ENCODE peak calls at places on chromosomes 3 and 15, in ten cellular contexts. U, R, E, I, C, V, B, D, T and N are unnamed samples.

GRCh38 chr3:24686764-24687163 is 192.1 kb upstream of the THRB start:
- DNase-seq in U (no peak), R (peak), E (no peak), I (no peak), C (no peak), V (no peak), B (peak), D (no peak), T (no peak), N (peak)

GRCh38 chr15:74955796-74956647 is 550 bp downstream of the RPP25 start:
- DNase-seq in U (no peak), R (peak), E (peak), I (peak), C (peak), V (peak), B (no peak), D (peak), T (no peak), N (no peak)

GRCh38 chr15:46080018-46080417 is 445.2 kb downstream of the SQOR start:
- DNase-seq in U (no peak), R (no peak), E (no peak), I (no peak), C (no peak), V (no peak), B (no peak), D (no peak), T (peak), N (no peak)

GRCh38 chr15:90059208-90059985 is 42.9 kb downstream of the IDH2 start:
- DNase-seq in U (peak), R (peak), E (no peak), I (peak), C (no peak), V (peak), B (no peak), D (peak), T (no peak), N (peak)

GRCh38 chr15:73905224-73905827 is 20.9 kb upstream of the LOXL1 start:
- DNase-seq in U (no peak), R (no peak), E (no peak), I (no peak), C (no peak), V (no peak), B (no peak), D (no peak), T (no peak), N (no peak)

GRCh38 chr15:78811825-78812183 is 540 bp upstream of the ADAMTS7 start:
- DNase-seq in U (no peak), R (no peak), E (no peak), I (no peak), C (no peak), V (no peak), B (no peak), D (no peak), T (no peak), N (no peak)

GRCh38 chr15:85763157-85763556 is 31.6 kb downstream of the KLHL25 start:
- DNase-seq in U (no peak), R (no peak), E (no peak), I (no peak), C (no peak), V (no peak), B (peak), D (no peak), T (no peak), N (no peak)

GRCh38 chr3:126911162-126912026 is 71.5 kb upstream of the PLXNA1 start:
- DNase-seq in U (peak), R (peak), E (no peak), I (peak), C (peak), V (peak), B (peak), D (peak), T (no peak), N (peak)

GRCh38 chr15:85751731-85752421 is 42.8 kb downstream of the KLHL25 start:
- DNase-seq in U (no peak), R (no peak), E (peak), I (peak), C (no peak), V (no peak), B (no peak), D (no peak), T (no peak), N (no peak)

GRCh38 chr3:114418724-114419543 is 125.1 kb downstream of the TIGIT start:
- DNase-seq in U (no peak), R (no peak), E (no peak), I (no peak), C (peak), V (no peak), B (peak), D (no peak), T (peak), N (peak)

GRCh38 chr3:196537319-196537984 is 22.3 kb upstream of the SMCO1 start:
- DNase-seq in U (no peak), R (peak), E (no peak), I (no peak), C (no peak), V (peak), B (peak), D (peak), T (peak), N (peak)

GRCh38 chr3:141286856-141287255 is 55.2 kb downstream of the PXYLP1 start:
- DNase-seq in U (no peak), R (no peak), E (no peak), I (peak), C (no peak), V (no peak), B (no peak), D (no peak), T (no peak), N (no peak)

GRCh38 chr15:57541271-57541670 is 50.4 kb upstream of the MYZAP start:
- DNase-seq in U (no peak), R (no peak), E (no peak), I (no peak), C (no peak), V (no peak), B (no peak), D (no peak), T (no peak), N (no peak)

GRCh38 chr15:44711356-44712107 is at the start of gene B2M:
- DNase-seq in U (peak), R (peak), E (peak), I (peak), C (peak), V (peak), B (peak), D (peak), T (peak), N (peak)

GRCh38 chr15:70538278-70538677 is 225.1 kb downstream of the UACA start:
- DNase-seq in U (no peak), R (no peak), E (peak), I (no peak), C (no peak), V (no peak), B (no peak), D (no peak), T (no peak), N (no peak)

GRCh38 chr15:47985568-47985967 is 135.2 kb upstream of the SLC24A5 start:
- DNase-seq in U (no peak), R (no peak), E (no peak), I (no peak), C (no peak), V (no peak), B (no peak), D (no peak), T (no peak), N (no peak)

GRCh38 chr3:32138545-32139104 is 32.2 kb downstream of the GPD1L start:
- DNase-seq in U (no peak), R (peak), E (no peak), I (no peak), C (no peak), V (peak), B (no peak), D (no peak), T (no peak), N (peak)

GRCh38 chr3:107235193-107235922 is 141.9 kb upstream of the CCDC54 start:
- DNase-seq in U (no peak), R (no peak), E (no peak), I (no peak), C (peak), V (no peak), B (no peak), D (no peak), T (no peak), N (no peak)

GRCh38 chr3:105967117-105967516 is 98.3 kb upstream of the CBLB start:
- DNase-seq in U (no peak), R (no peak), E (no peak), I (no peak), C (peak), V (no peak), B (no peak), D (no peak), T (no peak), N (no peak)

GRCh38 chr15:56838085-56838484 is 80.4 kb upstream of the TCF12 start:
- DNase-seq in U (no peak), R (no peak), E (no peak), I (no peak), C (no peak), V (no peak), B (no peak), D (no peak), T (no peak), N (no peak)

GRCh38 chr3:141402476-141403171 is 34.3 kb downstream of the ZBTB38 start:
- DNase-seq in U (no peak), R (peak), E (peak), I (peak), C (peak), V (peak), B (no peak), D (no peak), T (peak), N (no peak)

GRCh38 chr3:125129512-125129962 is 73.7 kb upstream of the HEG1 start:
- DNase-seq in U (no peak), R (no peak), E (no peak), I (peak), C (peak), V (no peak), B (peak), D (no peak), T (peak), N (peak)

GRCh38 chr3:186772886-186773417 is 10.4 kb upstream of the EIF4A2 start:
- DNase-seq in U (peak), R (peak), E (peak), I (peak), C (no peak), V (peak), B (no peak), D (peak), T (no peak), N (no peak)

GRCh38 chr15:83219026-83219425 is 11.4 kb upstream of the HDGFL3 start:
- DNase-seq in U (no peak), R (no peak), E (no peak), I (no peak), C (no peak), V (no peak), B (peak), D (no peak), T (no peak), N (no peak)

GRCh38 chr15:92076536-92076935 is 223.0 kb downstream of the SLCO3A1 start:
- DNase-seq in U (no peak), R (no peak), E (no peak), I (no peak), C (no peak), V (no peak), B (no peak), D (no peak), T (no peak), N (no peak)

GRCh38 chr3:156483426-156483825 is 71.5 kb downstream of the SSR3 start:
- DNase-seq in U (no peak), R (peak), E (no peak), I (no peak), C (no peak), V (no peak), B (peak), D (no peak), T (no peak), N (peak)

GRCh38 chr3:13896473-13897154 is 16.7 kb upstream of the WNT7A start:
- DNase-seq in U (no peak), R (peak), E (no peak), I (peak), C (peak), V (peak), B (peak), D (no peak), T (peak), N (peak)